ENCODE peak calls at places on chromosome 19, in eight cellular contexts. I is activated naive CD4-positive, alpha-beta T cell treated with Interleukin-2 at 50 U/mL for 16 hours; V is left ventricle myocardium inferior; O is Karpas-422; P is amniotic epithelial cell; Y is stimulated activated CD4-positive, alpha-beta T cell treated with anti-CD3 and anti-CD28 coated beads, Interleukin-1b, Interleukin-23, amount 100 ng/mL, for 1 hour; M is psoas muscle; S is ELR. T is an unnamed sample.

GRCh38 chr19:51501594-51502263 is at the start of gene SIGLEC12:
- DNase-seq in I (peak; percentile 20), V (peak; percentile 33), O (no peak), P (no peak), Y (no peak), M (no peak), S (no peak), T (peak; percentile 66)

GRCh38 chr19:6580313-6580712 is 10.6 kb downstream of the CD70 start:
- DNase-seq in I (no peak), V (no peak), O (no peak), P (peak; percentile 36), Y (no peak), M (no peak), S (peak; percentile 92), T (no peak)

GRCh38 chr19:50838239-50838638 is 4.9 kb upstream of the KLK15 start:
- DNase-seq in I (no peak), V (no peak), O (peak; percentile 71), P (no peak), Y (no peak), M (no peak), S (peak; percentile 17), T (no peak)

GRCh38 chr19:30854207-30854606 is 482.0 kb downstream of the ZNF536 start:
- DNase-seq in I (no peak), V (no peak), O (no peak), P (no peak), Y (no peak), M (no peak), S (no peak), T (no peak)

GRCh38 chr19:50975766-50976165 is 6.4 kb upstream of the KLK6 start:
- DNase-seq in I (no peak), V (no peak), O (no peak), P (no peak), Y (no peak), M (no peak), S (no peak), T (no peak)

GRCh38 chr19:40552848-40553247 is 23.8 kb upstream of the SHKBP1 start:
- DNase-seq in I (no peak), V (no peak), O (no peak), P (no peak), Y (no peak), M (no peak), S (no peak), T (no peak)

GRCh38 chr19:10086032-10086903 is at the start of gene SHFL:
- DNase-seq in I (peak; percentile 84), V (peak; percentile 72), O (peak; percentile 94), P (peak; percentile 49), Y (peak; percentile 62), M (peak; percentile 78), S (peak; percentile 77), T (peak; percentile 86)

GRCh38 chr19:17762505-17763229 is 11.4 kb downstream of the FCHO1 start:
- DNase-seq in I (no peak), V (no peak), O (peak; percentile 86), P (peak; percentile 92), Y (no peak), M (no peak), S (peak; percentile 76), T (no peak)

GRCh38 chr19:19628499-19629134 is 597 bp upstream of the LPAR2 start:
- DNase-seq in I (peak; percentile 53), V (no peak), O (peak; percentile 74), P (peak; percentile 76), Y (no peak), M (no peak), S (peak; percentile 72), T (peak; percentile 58)

GRCh38 chr19:11052391-11052790 is 36.9 kb upstream of the LDLR start:
- DNase-seq in I (no peak), V (no peak), O (no peak), P (no peak), Y (no peak), M (no peak), S (no peak), T (no peak)

GRCh38 chr19:20038358-20039202 is 725 bp downstream of the ZNF682 start:
- DNase-seq in I (no peak), V (no peak), O (peak; percentile 47), P (peak; percentile 6), Y (no peak), M (no peak), S (no peak), T (no peak)

GRCh38 chr19:5890099-5890498 is 13.5 kb downstream of the NDUFA11 start:
- DNase-seq in I (no peak), V (no peak), O (peak; percentile 38), P (no peak), Y (no peak), M (no peak), S (no peak), T (no peak)

GRCh38 chr19:48756686-48757085 is 1.4 kb downstream of the FGF21 start:
- DNase-seq in I (no peak), V (no peak), O (no peak), P (no peak), Y (no peak), M (no peak), S (no peak), T (no peak)

GRCh38 chr19:29662604-29663404 is 2.5 kb upstream of the PLEKHF1 start:
- DNase-seq in I (peak; percentile 37), V (peak; percentile 60), O (no peak), P (peak; percentile 89), Y (no peak), M (peak; percentile 80), S (peak; percentile 92), T (peak; percentile 78)

GRCh38 chr19:19997656-19998268 is 41.5 kb downstream of the ZNF682 start:
- DNase-seq in I (peak; percentile 47), V (peak; percentile 22), O (peak; percentile 81), P (no peak), Y (peak; percentile 8), M (no peak), S (peak; percentile 20), T (no peak)

GRCh38 chr19:858868-859843 is at the start of gene CFD:
- DNase-seq in I (no peak), V (peak; percentile 79), O (no peak), P (no peak), Y (no peak), M (peak; percentile 90), S (no peak), T (peak; percentile 86)

GRCh38 chr19:55579766-55580621 is 654 bp downstream of the ZNF579 start:
- DNase-seq in I (peak; percentile 5), V (no peak), O (peak; percentile 71), P (no peak), Y (no peak), M (peak; percentile 80), S (peak; percentile 27), T (no peak)

GRCh38 chr19:10120538-10121198 is 969 bp upstream of the EIF3G start:
- DNase-seq in I (no peak), V (no peak), O (no peak), P (peak; percentile 79), Y (no peak), M (no peak), S (peak; percentile 97), T (no peak)

GRCh38 chr19:57099199-57099661 is 20.6 kb upstream of the USP29 start:
- DNase-seq in I (peak; percentile 58), V (peak; percentile 72), O (peak; percentile 90), P (peak; percentile 60), Y (peak; percentile 29), M (peak; percentile 66), S (peak; percentile 58), T (peak; percentile 68)

T was measured in sciatic nerve.